ENCODE peak calls at places on chromosome 10, in eight cellular contexts. W, U, C, P, J, T, B and H are unnamed samples.

GRCh38 chr10:98879486-98879885 is 356.2 kb downstream of the HPSE2 start:
- DNase-seq in W (no peak), U (no peak), C (no peak), P (no peak), J (no peak), T (no peak), B (no peak), H (no peak)

GRCh38 chr10:57338823-57339558 is 928.7 kb downstream of the IPMK start:
- DNase-seq in W (peak; percentile 13), U (no peak), C (no peak), P (no peak), J (no peak), T (peak; percentile 50), B (no peak), H (peak; percentile 36)

GRCh38 chr10:26480909-26481703 is 43.0 kb downstream of the APBB1IP start:
- DNase-seq in W (no peak), U (no peak), C (no peak), P (no peak), J (no peak), T (no peak), B (no peak), H (no peak)

GRCh38 chr10:88913157-88913556 is 33.1 kb downstream of the STAMBPL1 start:
- DNase-seq in W (no peak), U (no peak), C (no peak), P (no peak), J (no peak), T (no peak), B (no peak), H (no peak)

GRCh38 chr10:11472158-11472753 is 139.2 kb downstream of the USP6NL start:
- DNase-seq in W (peak; percentile 40), U (peak; percentile 48), C (peak; percentile 69), P (no peak), J (peak; percentile 66), T (peak; percentile 79), B (peak; percentile 59), H (peak; percentile 75)

GRCh38 chr10:8137272-8137680 is 82.8 kb downstream of the GATA3 start:
- DNase-seq in W (no peak), U (no peak), C (no peak), P (no peak), J (no peak), T (no peak), B (no peak), H (no peak)

GRCh38 chr10:77554996-77555397 is 82.6 kb downstream of the KCNMA1 start:
- DNase-seq in W (no peak), U (no peak), C (no peak), P (peak; percentile 85), J (no peak), T (no peak), B (no peak), H (peak; percentile 16)

GRCh38 chr10:15627617-15628196 is 92.0 kb downstream of the ITGA8 start:
- DNase-seq in W (peak; percentile 35), U (no peak), C (no peak), P (no peak), J (no peak), T (no peak), B (peak; percentile 25), H (no peak)

GRCh38 chr10:52523696-52524095 is 209.6 kb downstream of the DKK1 start:
- DNase-seq in W (no peak), U (no peak), C (no peak), P (no peak), J (no peak), T (no peak), B (no peak), H (no peak)

GRCh38 chr10:60828489-60828852 is 50.2 kb downstream of the CDK1 start:
- DNase-seq in W (peak; percentile 96), U (no peak), C (no peak), P (no peak), J (no peak), T (no peak), B (no peak), H (no peak)

GRCh38 chr10:84333864-84334451 is 5.6 kb downstream of the CCSER2 start:
- DNase-seq in W (no peak), U (no peak), C (no peak), P (no peak), J (no peak), T (no peak), B (no peak), H (no peak)

GRCh38 chr10:2023687-2024086 is 286.4 kb upstream of the ADARB2 start:
- DNase-seq in W (no peak), U (no peak), C (no peak), P (no peak), J (no peak), T (no peak), B (no peak), H (no peak)

GRCh38 chr10:32055478-32056135 is 618 bp downstream of the KIF5B start:
- DNase-seq in W (peak; percentile 71), U (peak; percentile 61), C (peak; percentile 63), P (peak; percentile 81), J (peak; percentile 80), T (peak; percentile 80), B (peak; percentile 47), H (peak; percentile 75)

GRCh38 chr10:60352105-60352504 is 37.6 kb downstream of the ANK3 start:
- DNase-seq in W (no peak), U (no peak), C (no peak), P (no peak), J (no peak), T (no peak), B (no peak), H (no peak)

GRCh38 chr10:44880090-44880715 is 30.9 kb upstream of the TMEM72 start:
- DNase-seq in W (no peak), U (no peak), C (no peak), P (peak; percentile 59), J (no peak), T (no peak), B (no peak), H (no peak)

GRCh38 chr10:86461963-86462804 is 59.4 kb downstream of the WAPL start:
- DNase-seq in W (no peak), U (no peak), C (no peak), P (no peak), J (no peak), T (no peak), B (no peak), H (no peak)

GRCh38 chr10:128263891-128264688 is 137.9 kb upstream of the MKI67 start:
- DNase-seq in W (peak; percentile 52), U (peak; percentile 56), C (peak; percentile 61), P (no peak), J (peak; percentile 60), T (peak; percentile 82), B (peak; percentile 34), H (peak; percentile 81)

GRCh38 chr10:22491931-22492615 is 146.8 kb downstream of the SPAG6 start:
- DNase-seq in W (no peak), U (no peak), C (no peak), P (no peak), J (no peak), T (no peak), B (no peak), H (no peak)

GRCh38 chr10:103281753-103282152 is 4.8 kb downstream of the INA start:
- DNase-seq in W (no peak), U (no peak), C (no peak), P (no peak), J (no peak), T (peak; percentile 95), B (no peak), H (peak; percentile 53)

GRCh38 chr10:48462482-48463020 is 142.3 kb downstream of the ARHGAP22 start:
- DNase-seq in W (no peak), U (no peak), C (no peak), P (no peak), J (peak; percentile 12), T (no peak), B (no peak), H (no peak)

GRCh38 chr10:22356324-22356873 is 11.1 kb downstream of the SPAG6 start:
- DNase-seq in W (no peak), U (no peak), C (no peak), P (no peak), J (no peak), T (no peak), B (no peak), H (no peak)

GRCh38 chr10:47380341-47381215 is 3.5 kb downstream of the ZNF488 start:
- DNase-seq in W (no peak), U (no peak), C (no peak), P (no peak), J (peak; percentile 54), T (no peak), B (no peak), H (no peak)

GRCh38 chr10:75712241-75712880 is 280.9 kb downstream of the LRMDA start:
- DNase-seq in W (no peak), U (no peak), C (no peak), P (peak; percentile 64), J (no peak), T (peak; percentile 15), B (no peak), H (no peak)

GRCh38 chr10:241451-241850 is 106.2 kb downstream of the ZMYND11 start:
- DNase-seq in W (no peak), U (no peak), C (no peak), P (no peak), J (no peak), T (no peak), B (no peak), H (no peak)

GRCh38 chr10:120460776-120461175 is 3.7 kb downstream of the PLPP4 start:
- DNase-seq in W (peak; percentile 91), U (no peak), C (no peak), P (no peak), J (no peak), T (no peak), B (no peak), H (no peak)

GRCh38 chr10:107144490-107144889 is 20.0 kb downstream of the SORCS1 start:
- DNase-seq in W (no peak), U (no peak), C (no peak), P (no peak), J (no peak), T (peak; percentile 61), B (no peak), H (peak; percentile 35)

GRCh38 chr10:128534686-128535085 is 408.5 kb upstream of the MKI67 start:
- DNase-seq in W (no peak), U (no peak), C (no peak), P (no peak), J (no peak), T (no peak), B (no peak), H (no peak)

GRCh38 chr10:132776186-132776585 is 9.8 kb downstream of the NKX6-2 start:
- DNase-seq in W (no peak), U (no peak), C (no peak), P (no peak), J (no peak), T (no peak), B (no peak), H (no peak)
- H3K36me3 ChIP-seq in W (no peaks in the 10 kb centered on the region), U (peaks cover 53% of the 10 kb centered on the region), C (no peaks in the 10 kb centered on the region), P (peaks cover 77% of the 10 kb centered on the region), J (no peaks in the 10 kb centered on the region), T (no peaks in the 10 kb centered on the region), B (no peaks in the 10 kb centered on the region), H (no peaks in the 10 kb centered on the region)

GRCh38 chr10:37952051-37952815 is 24.2 kb downstream of the ZNF25 start:
- DNase-seq in W (no peak), U (no peak), C (no peak), P (no peak), J (no peak), T (no peak), B (no peak), H (no peak)
- H3K36me3 ChIP-seq in W (no peaks in the 10 kb centered on the region), U (peaks cover 87% of the 10 kb centered on the region), C (no peaks in the 10 kb centered on the region), P (peaks cover 85% of the 10 kb centered on the region), J (no peaks in the 10 kb centered on the region), T (peaks cover 10% of the 10 kb centered on the region), B (no peaks in the 10 kb centered on the region), H (no peaks in the 10 kb centered on the region)

GRCh38 chr10:87534173-87534858 is 29.6 kb downstream of the MINPP1 start:
- DNase-seq in W (no peak), U (no peak), C (no peak), P (no peak), J (no peak), T (no peak), B (no peak), H (no peak)
- H3K36me3 ChIP-seq in W (no peaks in the 10 kb centered on the region), U (peaks cover 23% of the 10 kb centered on the region), C (no peaks in the 10 kb centered on the region), P (peaks cover 19% of the 10 kb centered on the region), J (no peaks in the 10 kb centered on the region), T (no peaks in the 10 kb centered on the region), B (no peaks in the 10 kb centered on the region), H (no peaks in the 10 kb centered on the region)

GRCh38 chr10:97328646-97329453 is 5.7 kb downstream of the FRAT2 start:
- DNase-seq in W (no peak), U (no peak), C (peak; percentile 42), P (no peak), J (no peak), T (no peak), B (no peak), H (no peak)
- H3K36me3 ChIP-seq in W (no peaks in the 10 kb centered on the region), U (peaks cover 9% of the 10 kb centered on the region), C (no peaks in the 10 kb centered on the region), P (peaks cover 24% of the 10 kb centered on the region), J (no peaks in the 10 kb centered on the region), T (no peaks in the 10 kb centered on the region), B (no peaks in the 10 kb centered on the region), H (no peaks in the 10 kb centered on the region)